ENCODE peak calls at places on chromosomes 13 and 19, in ten cellular contexts. N is transverse colon, S is choroid plexus epithelial cell, J is cardiac muscle cell, W is lower lobe of right lung, Q is AG09309, C is heart right ventricle, Z is astrocyte, O is foreskin fibroblast, U is AG04449. B is an unnamed sample.

GRCh38 chr13:33518442-33518841 is 232.9 kb upstream of the STARD13 start:
- DNase-seq in J (no peak), O (no peak), W (no peak), N (no peak), C (no peak), Q (no peak), S (no peak), U (no peak), Z (no peak), B (no peak)

GRCh38 chr13:64992314-64992713 is 2237.8 kb downstream of the PCDH9 start:
- DNase-seq in Q (no peak), Z (peak; percentile 1), N (no peak), C (no peak), U (no peak), O (no peak), W (no peak), S (peak; percentile 65), J (no peak), B (no peak)

GRCh38 chr13:101415358-101416174 is 742 bp downstream of the NALCN start:
- DNase-seq in Q (no peak), O (no peak), W (no peak), C (peak; percentile 14), Z (no peak), J (no peak), N (no peak), U (no peak), S (no peak), B (no peak)

GRCh38 chr13:25037057-25037813 is 58.7 kb upstream of the PABPC3 start:
- DNase-seq in O (peak; percentile 83), W (no peak), J (peak; percentile 78), Q (peak; percentile 24), C (no peak), U (peak; percentile 2), S (peak; percentile 85), Z (peak; percentile 24), N (peak; percentile 47), B (peak; percentile 22)

GRCh38 chr13:99542788-99543406 is 41.6 kb downstream of the TM9SF2 start:
- DNase-seq in Q (no peak), C (no peak), N (peak; percentile 17), S (no peak), U (no peak), J (no peak), Z (no peak), O (no peak), W (no peak), B (no peak)

GRCh38 chr19:37654525-37654832 is 786 bp downstream of the ZFP30 start:
- DNase-seq in Q (no peak), C (no peak), Z (peak; percentile 37), U (no peak), W (no peak), S (peak; percentile 57), J (peak; percentile 45), N (no peak), O (peak; percentile 41), B (peak; percentile 9)

GRCh38 chr13:40221460-40222201 is 444.8 kb downstream of the FOXO1 start:
- DNase-seq in C (no peak), N (peak; percentile 28), J (peak; percentile 90), Q (peak; percentile 60), U (no peak), Z (peak; percentile 92), S (peak; percentile 99), W (no peak), O (peak; percentile 76), B (peak; percentile 34)

GRCh38 chr19:18730885-18731513 is 47.5 kb downstream of the CRTC1 start:
- DNase-seq in S (no peak), J (no peak), Q (no peak), U (no peak), N (no peak), O (no peak), Z (no peak), W (no peak), C (no peak), B (no peak)

GRCh38 chr13:112714772-112715569 is 25.1 kb downstream of the ATP11A start:
- DNase-seq in Q (no peak), N (no peak), U (no peak), J (no peak), C (no peak), S (no peak), O (peak; percentile 10), Z (no peak), W (no peak), B (no peak)

GRCh38 chr19:50311723-50312635 is 17.2 kb downstream of the KCNC3 start:
- DNase-seq in J (peak; percentile 38), Z (no peak), Q (no peak), W (no peak), O (no peak), U (no peak), S (no peak), C (no peak), N (no peak), B (no peak)

GRCh38 chr19:6906559-6906958 is 19.2 kb downstream of the ADGRE1 start:
- DNase-seq in J (no peak), Z (no peak), Q (no peak), S (no peak), N (no peak), U (no peak), C (no peak), O (no peak), W (no peak), B (no peak)

GRCh38 chr13:30382836-30383525 is 39.3 kb upstream of the UBE2L5 start:
- DNase-seq in O (no peak), J (no peak), Q (no peak), C (no peak), Z (no peak), U (no peak), S (no peak), W (no peak), N (peak; percentile 25), B (no peak)

DNA sequence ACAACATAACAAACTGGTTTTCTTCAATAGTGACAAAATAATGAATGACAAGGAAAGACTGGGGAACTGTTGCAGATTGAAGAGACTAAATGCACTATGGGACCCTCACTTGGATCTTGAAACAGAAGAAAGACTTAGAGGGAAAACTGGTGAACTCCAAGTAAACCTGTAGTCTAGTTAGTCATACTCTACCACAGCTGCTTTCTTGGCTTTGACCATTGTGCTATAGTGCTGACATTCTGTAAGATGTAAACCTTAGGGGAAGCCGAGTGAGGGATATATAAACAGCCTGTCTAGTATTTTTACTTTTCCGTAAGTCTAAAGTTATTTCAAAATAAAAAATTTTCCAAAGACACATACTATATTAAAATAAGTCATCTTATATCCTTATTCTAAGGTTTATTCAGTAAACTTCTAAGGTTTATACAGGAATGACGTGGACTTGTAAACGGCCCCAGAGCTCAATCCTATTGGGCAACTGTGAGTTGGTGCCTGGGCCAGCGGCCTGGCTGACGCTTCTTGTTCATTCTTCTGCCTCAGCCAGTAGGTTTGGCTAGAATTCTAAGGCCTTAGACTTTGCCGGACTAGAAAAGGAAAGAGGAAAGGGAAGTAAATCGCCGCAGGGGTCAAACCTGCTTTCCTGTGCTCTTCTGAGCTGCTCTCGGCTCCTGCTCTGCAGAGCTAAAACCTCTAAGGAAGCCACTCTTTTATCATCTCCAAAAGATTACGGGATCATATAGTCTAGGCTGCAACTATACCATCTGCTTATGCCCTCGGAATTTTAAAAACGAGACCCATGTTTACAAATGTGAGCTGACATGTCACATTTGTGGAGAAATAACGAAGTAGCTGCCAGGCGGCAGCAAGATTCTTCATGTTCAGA is 33.7 kb upstream of the UBE2L5 start:
- DNase-seq in N (no peak), W (no peak), Q (peak; percentile 59), O (peak; percentile 61), S (no peak), C (no peak), J (peak; percentile 65), U (no peak), Z (no peak), B (no peak)
- H3K4me3 ChIP-seq in N (no peak overlapping the region), W (no peak overlapping the region), Q (no peak overlapping the region), O (no peak overlapping the region), S (no peak overlapping the region), C (no peak overlapping the region), J (no peak overlapping the region), U (no peak overlapping the region), Z (no peak overlapping the region), B (no peak overlapping the region)

GRCh38 chr19:33175156-33175782 is 18.9 kb upstream of the LRP3 start:
- DNase-seq in S (no peak), N (no peak), C (no peak), J (no peak), W (no peak), U (no peak), Q (no peak), Z (no peak), O (no peak), B (no peak)
- H3K4me3 ChIP-seq in S (no peak overlapping the region), N (no peak overlapping the region), C (no peak overlapping the region), J (no peak overlapping the region), W (no peak overlapping the region), U (peak overlapping the region; percentile 72), Q (no peak overlapping the region), Z (no peak overlapping the region), O (no peak overlapping the region), B (peak overlapping the region; percentile 77)

GRCh38 chr19:40603719-40604646 is 2.8 kb downstream of the LTBP4 start:
- DNase-seq in Z (peak; percentile 87), N (peak; percentile 100), C (peak; percentile 98), O (peak; percentile 99), S (peak; percentile 98), J (peak; percentile 97), W (peak; percentile 99), U (no peak), Q (peak; percentile 54), B (peak; percentile 83)
- H3K4me3 ChIP-seq in Z (peak overlapping the region; percentile 38), N (peak overlapping the region; percentile 22), C (peak overlapping the region; percentile 62), O (peak overlapping the region; percentile 52), S (peak overlapping the region; percentile 59), J (peak overlapping the region; percentile 37), W (peak overlapping the region; percentile 59), U (peak overlapping the region; percentile 53), Q (peak overlapping the region; percentile 44), B (peak overlapping the region; percentile 47)

GRCh38 chr19:15875075-15875474 is 22.8 kb downstream of the CYP4F2 start:
- DNase-seq in S (no peak), U (no peak), Q (no peak), Z (no peak), C (no peak), O (no peak), W (no peak), N (no peak), J (no peak), B (no peak)

GRCh38 chr19:15866646-15867045 is 31.2 kb downstream of the CYP4F2 start:
- DNase-seq in Z (no peak), W (no peak), U (no peak), Q (no peak), N (no peak), S (no peak), O (no peak), C (no peak), J (no peak), B (no peak)

GRCh38 chr19:15869873-15870272 is 28.0 kb downstream of the CYP4F2 start:
- DNase-seq in O (no peak), W (no peak), U (no peak), C (no peak), N (no peak), J (no peak), S (no peak), Z (no peak), Q (no peak), B (no peak)

GRCh38 chr19:15869109-15869555 is 28.7 kb downstream of the CYP4F2 start:
- DNase-seq in C (no peak), O (peak; percentile 18), J (peak; percentile 48), U (no peak), Z (no peak), S (peak; percentile 20), W (no peak), N (peak; percentile 33), Q (no peak), B (no peak)

DNA sequence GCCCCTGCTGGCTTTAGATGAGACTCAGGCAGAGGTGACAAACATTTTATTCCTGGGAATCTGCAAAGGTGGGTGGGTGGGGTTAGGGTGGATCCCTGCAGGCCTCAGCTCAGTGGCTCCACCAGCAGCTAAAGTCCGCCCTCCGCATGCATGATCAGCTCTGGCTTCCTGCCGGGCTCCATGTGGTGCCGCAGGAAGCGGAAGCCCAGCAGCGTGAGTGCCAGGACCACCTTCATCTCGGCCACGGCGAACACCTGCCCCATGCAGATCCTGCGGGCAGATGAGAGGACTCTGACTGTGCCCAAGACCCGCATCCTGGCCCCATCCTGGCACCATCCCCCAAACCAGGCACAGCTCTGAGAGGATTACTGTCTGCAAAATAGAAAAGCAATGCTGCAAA is 26.3 kb downstream of the CYP4F2 start:
- DNase-seq in W (peak; percentile 51), C (no peak), Q (no peak), O (no peak), N (peak; percentile 11), S (no peak), U (no peak), J (no peak), Z (no peak), B (no peak)
- H3K4me3 ChIP-seq in W (no peak overlapping the region), C (no peak overlapping the region), Q (no peak overlapping the region), O (no peak overlapping the region), N (no peak overlapping the region), S (no peak overlapping the region), U (no peak overlapping the region), J (no peak overlapping the region), Z (no peak overlapping the region), B (no peak overlapping the region)

B was measured in retinal pigment epithelial cell.